ENCODE peak calls at places on chromosome 1, in five cellular contexts. V is gastrocnemius medialis; S is ascending aorta; I is CD8-positive, alpha-beta T cell; R is AG04450. B is an unnamed sample. For H3K9me3, the result is how much of the 10 kb centered on the place peaks cover.

GRCh38 chr1:238466459-238466858 is 575.7 kb upstream of the ZP4 start:
- DNase-seq in S (no peak), I (no peak), R (no peak), V (no peak), B (no peak)

GRCh38 chr1:214581785-214582184 is 21.2 kb upstream of the CENPF start:
- DNase-seq in V (peak), S (no peak), I (no peak), R (peak), B (no peak)

GRCh38 chr1:228225165-228225710 is 17.4 kb downstream of the OBSCN start:
- DNase-seq in S (no peak), R (no peak), I (no peak), V (peak), B (no peak)

GRCh38 chr1:86450847-86451246 is 17.9 kb upstream of the CLCA1 start:
- DNase-seq in R (no peak), S (no peak), I (no peak), V (no peak), B (no peak)

GRCh38 chr1:233518344-233518743 is 95.6 kb upstream of the KCNK1 start:
- DNase-seq in R (no peak), V (no peak), I (no peak), S (no peak), B (no peak)

GRCh38 chr1:178075323-178075722 is 18.6 kb upstream of the RASAL2 start:
- DNase-seq in S (no peak), R (no peak), I (no peak), V (no peak), B (no peak)

GRCh38 chr1:156559797-156560112 is 12.6 kb downstream of the IQGAP3 start:
- DNase-seq in R (no peak), S (no peak), I (no peak), V (no peak), B (no peak)

GRCh38 chr1:1042831-1043230 is 22.9 kb downstream of the AGRN start:
- DNase-seq in R (no peak), S (no peak), V (no peak), I (no peak), B (no peak)

GRCh38 chr1:109447524-109447923 is 18.8 kb upstream of the SYPL2 start:
- DNase-seq in V (no peak), R (no peak), S (no peak), I (no peak), B (no peak)
- H3K9me3 ChIP-seq in V (under half), R (under half), S (under half), I (under half), B (under half)

GRCh38 chr1:107739651-107740050 is 225.3 kb downstream of the VAV3 start:
- DNase-seq in I (no peak), S (no peak), V (no peak), R (no peak), B (no peak)

GRCh38 chr1:107739183-107739582 is 225.8 kb downstream of the VAV3 start:
- DNase-seq in R (no peak), V (no peak), I (no peak), S (no peak), B (no peak)

GRCh38 chr1:107741242-107741641 is 223.7 kb downstream of the VAV3 start:
- DNase-seq in R (no peak), I (no peak), V (no peak), S (no peak), B (no peak)

DNA sequence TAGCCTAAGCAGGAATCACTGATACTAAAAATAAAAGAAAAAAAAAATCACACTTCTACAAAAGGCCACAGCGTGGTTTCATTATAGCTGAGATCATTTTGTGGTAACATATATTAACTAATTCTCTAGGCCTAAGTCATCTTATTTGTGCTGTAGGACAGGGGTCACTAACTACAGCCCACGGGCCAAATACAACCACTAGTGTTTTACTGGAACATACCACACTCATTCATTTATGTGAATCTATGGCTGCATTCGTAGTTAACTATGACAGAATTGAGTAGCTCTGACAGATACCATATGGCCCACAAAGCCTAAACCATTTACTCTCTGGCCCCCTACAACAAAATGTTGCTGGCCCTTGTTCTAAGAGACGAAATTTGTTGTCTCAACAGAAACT is 224.4 kb downstream of the VAV3 start:
- DNase-seq in R (no peak), I (no peak), V (no peak), S (no peak), B (no peak)
- H3K27ac ChIP-seq in R (no peak), I (no peak), V (no peak), S (no peak), B (no peak)

GRCh38 chr1:247919952-247920351 is at the start of gene OR2T8:
- DNase-seq in S (no peak), R (no peak), I (no peak), V (no peak), B (no peak)

GRCh38 chr1:247924868-247925267 is at the start of gene OR2AJ1:
- DNase-seq in S (no peak), R (no peak), I (no peak), V (no peak), B (no peak)

DNA sequence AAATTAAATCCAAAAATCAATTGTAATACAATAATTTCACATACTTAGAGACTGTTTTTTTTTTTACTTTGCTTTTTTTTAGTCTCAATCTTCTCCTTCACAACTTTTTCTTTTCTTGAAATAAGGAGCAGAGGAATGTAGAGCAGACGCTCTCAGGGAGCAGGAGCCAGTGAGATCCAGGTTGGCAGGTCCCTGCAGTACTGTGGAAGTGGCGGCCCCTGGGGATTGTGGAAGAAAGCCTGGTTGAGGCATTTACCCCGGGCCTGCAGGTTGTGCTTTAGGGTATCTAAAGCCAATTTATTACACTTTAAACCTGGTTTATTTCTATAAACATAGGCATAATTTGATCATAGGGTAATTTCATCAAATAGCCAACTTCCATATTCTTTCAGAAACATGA is 748 bp upstream of the OR2AJ1 start:
- DNase-seq in V (no peak), R (no peak), S (no peak), I (no peak), B (no peak)
- H3K9me3 ChIP-seq in V (under half), R (under half), S (under half), I (under half), B (under half)

GRCh38 chr1:203126866-203127671 is 457 bp upstream of the ADORA1 start:
- DNase-seq in R (no peak), V (no peak), S (no peak), I (peak), B (peak)
- H3K27ac ChIP-seq in R (no peak), V (no peak), S (no peak), I (no peak), B (peak)

GRCh38 chr1:49817681-49818080 is 206.1 kb downstream of the AGBL4 start:
- DNase-seq in V (no peak), S (no peak), I (no peak), R (no peak), B (no peak)
- H3K9me3 ChIP-seq in V (under half), S (under half), I (under half), R (under half), B (under half)

GRCh38 chr1:62181531-62181930 is 13.1 kb upstream of the L1TD1 start:
- DNase-seq in S (no peak), I (no peak), R (no peak), V (no peak), B (no peak)
- H3K27ac ChIP-seq in S (no peak), I (no peak), R (no peak), V (no peak), B (no peak)

GRCh38 chr1:89685461-89685860 is 52.5 kb downstream of the LRRC8C start:
- DNase-seq in V (no peak), I (no peak), S (no peak), R (no peak), B (no peak)
- H3K9me3 ChIP-seq in V (under half), I (under half), S (under half), R (under half), B (under half)

GRCh38 chr1:226551299-226551698 is 2.7 kb downstream of the STUM start:
- DNase-seq in S (no peak), R (no peak), I (no peak), V (no peak), B (no peak)
- H3K27ac ChIP-seq in S (no peak), R (no peak), I (no peak), V (no peak), B (no peak)

B was measured in right atrium auricular region.